ENCODE peak calls at places on chromosomes 6 and 20, in four cellular contexts. One of them, this sample, is unnamed. For H3K4me1, the result is how much of the 10 kb centered on the place peaks cover.

GRCh38 chr20:33677991-33678431 is 3.8 kb upstream of the NECAB3 start:
- DNase-seq in Panc1: no peak
- DNase-seq in tibial nerve: no peak
- DNase-seq in CD4-positive, alpha-beta memory T cell: no peak
- DNase-seq in this sample: peak

GRCh38 chr6:52733172-52733571 is 30.1 kb downstream of the GSTA2 start:
- DNase-seq in CD4-positive, alpha-beta memory T cell: no peak
- DNase-seq in tibial nerve: no peak
- DNase-seq in Panc1: no peak
- DNase-seq in this sample: no peak

GRCh38 chr6:138491020-138491419 is 8.3 kb downstream of the NHSL1 start:
- DNase-seq in CD4-positive, alpha-beta memory T cell: no peak
- DNase-seq in tibial nerve: no peak
- DNase-seq in Panc1: no peak
- DNase-seq in this sample: no peak

GRCh38 chr6:30325873-30326445 is 768 bp upstream of the TRIM39 start:
- DNase-seq in Panc1: peak
- DNase-seq in CD4-positive, alpha-beta memory T cell: peak
- DNase-seq in tibial nerve: no peak
- DNase-seq in this sample: no peak

GRCh38 chr6:34657307-34657978 is 39.1 kb downstream of the ILRUN start:
- DNase-seq in CD4-positive, alpha-beta memory T cell: peak
- DNase-seq in Panc1: peak
- DNase-seq in tibial nerve: no peak
- DNase-seq in this sample: peak

GRCh38 chr20:19993937-19994667 is 23.1 kb upstream of the NAA20 start:
- DNase-seq in Panc1: no peak
- DNase-seq in tibial nerve: no peak
- DNase-seq in CD4-positive, alpha-beta memory T cell: no peak
- DNase-seq in this sample: no peak

GRCh38 chr6:8958894-8959511 is 523.7 kb upstream of the SLC35B3 start:
- DNase-seq in tibial nerve: no peak
- DNase-seq in Panc1: no peak
- DNase-seq in CD4-positive, alpha-beta memory T cell: no peak
- DNase-seq in this sample: no peak

GRCh38 chr6:117317261-117317660 is 51.9 kb downstream of the VGLL2 start:
- DNase-seq in CD4-positive, alpha-beta memory T cell: no peak
- DNase-seq in Panc1: peak
- DNase-seq in tibial nerve: no peak
- DNase-seq in this sample: no peak

GRCh38 chr6:109794201-109794926 is 103.3 kb downstream of the FIG4 start:
- DNase-seq in Panc1: peak
- DNase-seq in tibial nerve: no peak
- DNase-seq in CD4-positive, alpha-beta memory T cell: no peak
- DNase-seq in this sample: no peak

GRCh38 chr6:158666637-158667359 is 16.9 kb downstream of the SYTL3 start:
- DNase-seq in Panc1: no peak
- DNase-seq in tibial nerve: no peak
- DNase-seq in CD4-positive, alpha-beta memory T cell: no peak
- DNase-seq in this sample: peak

GRCh38 chr6:52221302-52221701 is 23.0 kb downstream of the IL17F start:
- DNase-seq in CD4-positive, alpha-beta memory T cell: no peak
- DNase-seq in Panc1: no peak
- DNase-seq in tibial nerve: no peak
- DNase-seq in this sample: no peak

GRCh38 chr6:107154131-107154906 is 39.0 kb upstream of the BEND3 start:
- DNase-seq in CD4-positive, alpha-beta memory T cell: no peak
- DNase-seq in Panc1: no peak
- DNase-seq in tibial nerve: no peak
- DNase-seq in this sample: no peak

GRCh38 chr6:2630362-2630761 is 120.4 kb downstream of the MYLK4 start:
- DNase-seq in tibial nerve: no peak
- DNase-seq in Panc1: peak
- DNase-seq in CD4-positive, alpha-beta memory T cell: no peak
- DNase-seq in this sample: no peak

GRCh38 chr6:9848094-9848493 is 566.8 kb downstream of the TFAP2A start:
- DNase-seq in Panc1: no peak
- DNase-seq in tibial nerve: no peak
- DNase-seq in CD4-positive, alpha-beta memory T cell: no peak
- DNase-seq in this sample: no peak

GRCh38 chr6:111951439-111952140 is 78.3 kb upstream of the FYN start:
- DNase-seq in Panc1: no peak
- DNase-seq in tibial nerve: no peak
- DNase-seq in CD4-positive, alpha-beta memory T cell: no peak
- DNase-seq in this sample: no peak

GRCh38 chr6:2738373-2738979 is 12.2 kb downstream of the MYLK4 start:
- DNase-seq in tibial nerve: no peak
- DNase-seq in CD4-positive, alpha-beta memory T cell: peak
- DNase-seq in Panc1: peak
- DNase-seq in this sample: no peak

GRCh38 chr20:57211949-57212889 is 54.2 kb downstream of the BMP7 start:
- DNase-seq in tibial nerve: peak
- DNase-seq in CD4-positive, alpha-beta memory T cell: no peak
- DNase-seq in Panc1: no peak
- DNase-seq in this sample: peak

GRCh38 chr6:16851758-16852157 is 90.5 kb upstream of the ATXN1 start:
- DNase-seq in Panc1: no peak
- DNase-seq in tibial nerve: no peak
- DNase-seq in CD4-positive, alpha-beta memory T cell: no peak
- DNase-seq in this sample: no peak

GRCh38 chr6:166655251-166655650 is 28.2 kb upstream of the RPS6KA2 start:
- DNase-seq in CD4-positive, alpha-beta memory T cell: no peak
- DNase-seq in tibial nerve: no peak
- DNase-seq in Panc1: no peak
- DNase-seq in this sample: no peak

GRCh38 chr6:137005073-137005472 is 39.7 kb downstream of the IL20RA start:
- DNase-seq in CD4-positive, alpha-beta memory T cell: no peak
- DNase-seq in tibial nerve: no peak
- DNase-seq in Panc1: no peak
- DNase-seq in this sample: no peak

GRCh38 chr20:36018208-36018988 is 50.0 kb downstream of the CNBD2 start:
- DNase-seq in CD4-positive, alpha-beta memory T cell: no peak
- DNase-seq in Panc1: no peak
- DNase-seq in tibial nerve: no peak
- DNase-seq in this sample: no peak

GRCh38 chr6:156955494-156956183 is 178.5 kb downstream of the ARID1B start:
- DNase-seq in Panc1: no peak
- DNase-seq in CD4-positive, alpha-beta memory T cell: no peak
- DNase-seq in tibial nerve: no peak
- DNase-seq in this sample: no peak

GRCh38 chr6:142756215-142756630 is 188.8 kb downstream of the HIVEP2 start:
- DNase-seq in tibial nerve: no peak
- DNase-seq in CD4-positive, alpha-beta memory T cell: no peak
- DNase-seq in Panc1: no peak
- DNase-seq in this sample: no peak

GRCh38 chr20:58192567-58192966 is 35.9 kb downstream of the ANKRD60 start:
- DNase-seq in CD4-positive, alpha-beta memory T cell: peak
- DNase-seq in Panc1: no peak
- DNase-seq in tibial nerve: no peak
- DNase-seq in this sample: no peak

GRCh38 chr6:137982418-137983189 is 115.5 kb downstream of the TNFAIP3 start:
- DNase-seq in CD4-positive, alpha-beta memory T cell: peak
- DNase-seq in tibial nerve: no peak
- DNase-seq in Panc1: no peak
- DNase-seq in this sample: no peak

GRCh38 chr6:98980814-98981213 is 33.1 kb upstream of the FBXL4 start:
- DNase-seq in Panc1: no peak
- DNase-seq in CD4-positive, alpha-beta memory T cell: no peak
- DNase-seq in tibial nerve: no peak
- DNase-seq in this sample: no peak

GRCh38 chr6:137432054-137432545 is 62.1 kb downstream of the OLIG3 start:
- DNase-seq in Panc1: no peak
- DNase-seq in tibial nerve: no peak
- DNase-seq in CD4-positive, alpha-beta memory T cell: no peak
- DNase-seq in this sample: no peak

GRCh38 chr6:12293234-12293930 is 3.2 kb downstream of the EDN1 start:
- DNase-seq in CD4-positive, alpha-beta memory T cell: no peak
- DNase-seq in tibial nerve: no peak
- DNase-seq in Panc1: no peak
- DNase-seq in this sample: no peak

GRCh38 chr20:14866841-14867514 is 529.6 kb upstream of the FLRT3 start:
- DNase-seq in Panc1: no peak
- DNase-seq in tibial nerve: no peak
- DNase-seq in CD4-positive, alpha-beta memory T cell: no peak
- DNase-seq in this sample: no peak

GRCh38 chr20:61601853-61602252 is 349.8 kb downstream of the CDH4 start:
- DNase-seq in Panc1: no peak
- DNase-seq in tibial nerve: no peak
- DNase-seq in CD4-positive, alpha-beta memory T cell: no peak
- DNase-seq in this sample: no peak

DNA sequence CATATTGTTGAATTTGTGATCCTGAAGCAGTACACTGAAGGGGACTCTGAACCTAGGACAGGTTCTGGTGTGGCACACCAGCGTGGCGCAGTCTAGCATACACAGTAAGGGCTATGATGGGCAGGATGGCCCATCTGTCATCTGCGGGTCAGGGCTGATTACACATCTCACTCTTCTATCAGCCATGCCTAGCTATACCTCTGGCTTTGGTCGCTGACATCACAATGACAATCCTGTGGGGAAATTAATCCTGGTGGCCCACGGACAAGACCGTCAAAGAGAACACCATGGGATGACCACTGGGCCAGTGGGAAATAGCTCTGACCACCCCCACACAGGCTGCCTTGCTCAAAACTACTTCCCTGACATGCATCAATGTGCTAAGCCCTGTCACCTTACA is 2.8 kb downstream of the SNHG17 start:
- DNase-seq in tibial nerve: no peak
- DNase-seq in Panc1: no peak
- DNase-seq in CD4-positive, alpha-beta memory T cell: no peak
- DNase-seq in this sample: no peak
- H3K4me1 ChIP-seq in tibial nerve: under half
- H3K4me1 ChIP-seq in Panc1: under half
- H3K4me1 ChIP-seq in CD4-positive, alpha-beta memory T cell: under half
- H3K4me1 ChIP-seq in this sample: under half

DNA sequence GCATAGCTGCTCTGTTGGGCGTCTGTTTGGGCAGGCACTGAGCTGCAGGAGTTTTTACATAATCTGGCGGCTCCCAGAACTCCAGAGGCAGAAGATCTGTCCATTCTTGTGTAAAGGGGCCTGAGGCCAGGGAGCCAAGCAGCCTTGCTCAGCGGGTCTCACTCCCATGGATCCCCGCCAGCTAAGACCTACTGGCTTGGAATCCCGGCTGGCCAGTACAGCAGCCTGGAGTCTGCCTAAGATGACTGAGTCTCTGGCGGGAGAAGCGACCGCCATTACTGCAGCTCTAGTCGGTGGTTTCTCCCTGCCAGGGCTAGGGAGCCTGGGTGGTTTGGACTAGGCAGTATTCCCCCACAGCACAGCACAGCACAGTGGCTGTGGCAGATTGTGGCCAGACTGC is 268.4 kb upstream of the SYNCRIP start:
- DNase-seq in tibial nerve: no peak
- DNase-seq in CD4-positive, alpha-beta memory T cell: no peak
- DNase-seq in Panc1: no peak
- DNase-seq in this sample: no peak
- H3K4me1 ChIP-seq in tibial nerve: under half
- H3K4me1 ChIP-seq in CD4-positive, alpha-beta memory T cell: under half
- H3K4me1 ChIP-seq in Panc1: under half
- H3K4me1 ChIP-seq in this sample: under half

DNA sequence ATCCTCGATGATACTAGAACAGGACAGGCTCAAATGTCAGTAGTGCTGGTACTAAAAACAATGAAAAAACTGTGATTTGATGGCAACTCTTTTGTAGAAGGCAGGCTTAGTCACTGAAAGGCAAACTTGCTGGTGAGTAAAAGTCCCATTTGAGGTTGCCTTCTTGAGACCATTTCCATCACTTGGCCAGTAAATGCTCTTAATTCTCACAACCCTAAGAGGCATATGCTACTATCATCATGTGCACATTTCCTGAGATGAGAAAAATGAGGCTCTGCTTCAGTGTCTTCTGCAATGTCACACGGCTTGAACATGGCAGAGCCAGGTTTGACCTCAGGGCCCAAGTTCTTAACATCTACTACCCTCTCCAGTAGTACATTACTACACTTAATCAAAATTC is 9.9 kb downstream of the AKIRIN2 start:
- DNase-seq in tibial nerve: no peak
- DNase-seq in Panc1: no peak
- DNase-seq in CD4-positive, alpha-beta memory T cell: no peak
- DNase-seq in this sample: no peak
- H3K4me1 ChIP-seq in tibial nerve: under half
- H3K4me1 ChIP-seq in Panc1: under half
- H3K4me1 ChIP-seq in CD4-positive, alpha-beta memory T cell: half or more
- H3K4me1 ChIP-seq in this sample: under half

GRCh38 chr6:77786935-77787629 is 134.2 kb downstream of the MEI4 start:
- DNase-seq in Panc1: no peak
- DNase-seq in tibial nerve: no peak
- DNase-seq in CD4-positive, alpha-beta memory T cell: no peak
- DNase-seq in this sample: no peak
- H3K4me1 ChIP-seq in Panc1: under half
- H3K4me1 ChIP-seq in tibial nerve: under half
- H3K4me1 ChIP-seq in CD4-positive, alpha-beta memory T cell: under half
- H3K4me1 ChIP-seq in this sample: under half

This sample was measured in right atrium auricular region.